ENCODE peak calls at places on chromosomes 1 and 21, in eight cellular contexts. V, Y, L, K, B, J, W and X are unnamed samples.
A peak's percentile ranks its signal among the peaks of the same experiment; 100 is the strongest.

GRCh38 chr21:29022141-29022540 is 2.3 kb upstream of the USP16 start:
- DNase-seq in V (no peak), W (no peak), K (no peak), J (no peak), Y (no peak), L (no peak), B (no peak), X (no peak)

GRCh38 chr1:227944931-227945890 is 2.5 kb downstream of the WNT9A start:
- DNase-seq in J (no peak), W (no peak), B (no peak), L (no peak), V (peak; percentile 27), Y (no peak), K (peak; percentile 43), X (peak; percentile 78)

GRCh38 chr1:216600730-216601426 is 122.4 kb downstream of the ESRRG start:
- DNase-seq in W (no peak), V (peak; percentile 82), K (peak; percentile 80), B (peak; percentile 59), L (peak; percentile 48), J (peak; percentile 8), Y (peak; percentile 70), X (peak; percentile 73)

GRCh38 chr21:22791376-22791775 is 1793.2 kb downstream of the NCAM2 start:
- DNase-seq in B (no peak), V (no peak), K (no peak), J (no peak), W (no peak), Y (no peak), L (no peak), X (no peak)

GRCh38 chr1:228181105-228181504 is 15.5 kb downstream of the IBA57 start:
- DNase-seq in V (no peak), J (no peak), L (no peak), K (peak; percentile 30), Y (peak; percentile 3), W (no peak), B (no peak), X (no peak)

GRCh38 chr1:185158806-185159205 is 1.8 kb downstream of the SWT1 start:
- DNase-seq in J (no peak), V (peak; percentile 3), K (no peak), W (no peak), Y (no peak), B (no peak), L (no peak), X (no peak)

GRCh38 chr1:186680031-186681012 is at the start of gene PTGS2:
- DNase-seq in B (peak; percentile 70), J (peak; percentile 25), L (peak; percentile 86), W (peak; percentile 77), K (peak; percentile 79), Y (peak; percentile 91), V (peak; percentile 76), X (peak; percentile 87)

GRCh38 chr1:244414543-244414942 is 37.2 kb downstream of the ADSS2 start:
- DNase-seq in L (peak; percentile 16), K (no peak), B (no peak), J (no peak), V (no peak), W (no peak), Y (peak; percentile 45), X (no peak)

GRCh38 chr1:108636876-108637275 is 24.0 kb downstream of the HENMT1 start:
- DNase-seq in V (no peak), L (no peak), Y (no peak), J (no peak), K (no peak), B (no peak), W (no peak), X (no peak)

GRCh38 chr1:162633327-162633762 is 1.1 kb downstream of the DDR2 start:
- DNase-seq in B (no peak), J (peak; percentile 57), Y (no peak), V (no peak), W (no peak), K (no peak), L (no peak), X (no peak)

GRCh38 chr1:181503130-181503810 is 20.0 kb downstream of the CACNA1E start:
- DNase-seq in Y (no peak), K (no peak), W (no peak), J (no peak), V (peak; percentile 28), L (no peak), B (peak; percentile 20), X (no peak)

GRCh38 chr1:36881541-36881940 is 152.8 kb downstream of the GRIK3 start:
- DNase-seq in K (no peak), B (peak; percentile 0), V (no peak), Y (no peak), L (no peak), W (no peak), J (no peak), X (peak; percentile 58)

GRCh38 chr1:43554444-43554992 is 23.8 kb downstream of the PTPRF start:
- DNase-seq in K (no peak), B (no peak), Y (no peak), L (no peak), J (no peak), V (no peak), W (no peak), X (no peak)

GRCh38 chr21:35850029-35850428 is 210.3 kb downstream of the SETD4 start:
- DNase-seq in K (no peak), B (peak; percentile 29), L (no peak), Y (no peak), V (no peak), J (no peak), W (no peak), X (no peak)

DNA sequence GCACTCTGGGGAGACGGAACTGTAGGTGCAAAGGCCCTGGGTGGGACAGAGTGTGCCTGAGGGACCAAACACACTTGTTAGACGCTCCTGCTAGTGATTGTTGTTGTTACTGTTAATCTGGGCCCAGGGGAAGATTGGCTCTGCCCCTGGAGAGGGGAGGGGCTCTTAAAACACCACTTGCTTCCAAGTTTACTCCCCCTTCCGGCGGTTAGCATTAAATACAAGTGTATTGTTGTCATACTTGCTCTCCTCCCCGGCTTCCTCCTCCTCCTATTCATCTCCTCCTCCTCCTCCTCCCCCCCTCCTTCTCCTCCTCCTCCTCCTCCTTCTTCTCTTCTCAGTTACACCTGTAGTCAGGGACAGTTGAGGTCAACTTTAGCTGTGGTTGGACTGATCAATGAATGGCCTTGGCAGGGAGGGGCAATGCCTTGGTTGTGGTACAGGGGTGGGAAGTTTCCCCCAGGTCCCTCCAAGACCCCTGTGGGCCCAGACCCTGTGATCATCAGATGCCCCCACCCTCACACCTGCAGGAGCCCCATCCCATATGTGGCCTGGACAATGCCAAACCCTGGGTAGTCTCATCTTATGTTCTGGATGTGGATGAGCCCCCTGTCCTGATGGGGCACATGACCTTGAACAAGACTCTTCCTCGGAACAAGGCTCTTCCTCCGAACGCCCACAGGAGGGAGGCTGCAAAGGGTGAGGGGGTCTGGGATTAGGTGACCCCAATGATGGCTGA is 217.3 kb downstream of the PTPRU start:
- DNase-seq in W (no peak), L (peak; percentile 51), Y (no peak), V (peak; percentile 42), J (peak; percentile 5), K (no peak), B (no peak), X (no peak)
- TF ChIP-seq CTCF in W (peak; percentile 37), L (peak; percentile 39), Y (no peak), V (peak; percentile 34), J (peak; percentile 51), K (peak; percentile 12), B (no peak), X (no peak)

GRCh38 chr1:214318356-214318755 is 37.4 kb downstream of the SMYD2 start:
- DNase-seq in B (no peak), V (no peak), Y (no peak), J (no peak), W (no peak), K (no peak), L (peak; percentile 35), X (no peak)

GRCh38 chr1:214314178-214314843 is 33.4 kb downstream of the SMYD2 start:
- DNase-seq in V (no peak), J (no peak), Y (no peak), K (no peak), B (no peak), W (no peak), L (no peak), X (no peak)

GRCh38 chr1:214317734-214318133 is 36.8 kb downstream of the SMYD2 start:
- DNase-seq in V (no peak), L (peak; percentile 28), B (no peak), W (no peak), K (no peak), J (no peak), Y (no peak), X (no peak)

GRCh38 chr1:214317300-214317699 is 36.3 kb downstream of the SMYD2 start:
- DNase-seq in L (no peak), W (no peak), V (no peak), Y (no peak), J (no peak), K (no peak), B (no peak), X (no peak)

DNA sequence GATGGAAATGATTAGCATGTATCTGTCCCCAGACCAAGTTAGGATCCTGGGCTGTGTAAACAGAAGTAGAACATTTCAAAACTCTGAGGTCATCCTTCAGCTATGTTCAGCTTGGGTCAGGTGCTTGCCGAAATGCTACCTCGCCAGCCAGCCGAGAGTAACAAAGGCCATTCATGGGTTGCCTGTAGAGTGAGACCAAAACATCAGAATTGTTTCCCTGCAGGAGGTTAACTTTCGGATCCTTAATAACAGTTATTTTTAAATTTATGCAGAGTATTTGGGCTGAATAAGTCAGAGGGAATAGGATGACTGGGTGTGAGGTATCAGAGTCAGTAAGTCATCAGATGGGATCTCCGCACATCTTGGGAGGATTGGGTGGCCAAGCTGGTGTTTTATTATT is 35.6 kb downstream of the SMYD2 start:
- DNase-seq in V (peak; percentile 49), J (no peak), B (no peak), Y (no peak), L (peak; percentile 83), K (no peak), W (no peak), X (no peak)
- H3K4me3 ChIP-seq in V (no peak overlapping the region), J (no peak overlapping the region), B (no peak overlapping the region), Y (no peak overlapping the region), L (no peak overlapping the region), K (no peak overlapping the region), W (no peak overlapping the region), X (no peak overlapping the region)

DNA sequence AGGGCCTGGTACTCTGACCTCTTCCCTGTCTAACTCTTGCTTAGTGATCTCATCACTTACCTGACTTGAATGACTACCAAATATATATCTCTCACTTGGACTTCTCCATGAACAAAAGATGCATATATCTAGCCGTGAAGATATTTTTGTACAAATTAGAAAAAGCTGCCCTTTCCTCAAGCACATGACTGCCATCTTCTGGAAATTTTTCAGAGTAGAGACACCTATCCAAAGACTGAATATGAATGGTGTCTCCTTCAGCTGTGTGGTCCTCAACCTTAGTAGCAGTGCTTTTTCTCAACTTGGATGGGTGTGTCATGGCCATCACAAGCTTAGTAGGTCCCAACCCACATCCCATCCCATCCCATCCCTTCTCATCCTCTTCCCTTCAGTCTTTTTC is 142.3 kb downstream of the DNM3 start:
- DNase-seq in K (no peak), W (no peak), J (no peak), L (peak; percentile 28), Y (no peak), B (no peak), V (no peak), X (no peak)
- TF ChIP-seq CTCF in K (peak; percentile 29), W (peak; percentile 46), J (peak; percentile 9), L (peak; percentile 47), Y (no peak), B (no peak), V (no peak), X (no peak)

DNA sequence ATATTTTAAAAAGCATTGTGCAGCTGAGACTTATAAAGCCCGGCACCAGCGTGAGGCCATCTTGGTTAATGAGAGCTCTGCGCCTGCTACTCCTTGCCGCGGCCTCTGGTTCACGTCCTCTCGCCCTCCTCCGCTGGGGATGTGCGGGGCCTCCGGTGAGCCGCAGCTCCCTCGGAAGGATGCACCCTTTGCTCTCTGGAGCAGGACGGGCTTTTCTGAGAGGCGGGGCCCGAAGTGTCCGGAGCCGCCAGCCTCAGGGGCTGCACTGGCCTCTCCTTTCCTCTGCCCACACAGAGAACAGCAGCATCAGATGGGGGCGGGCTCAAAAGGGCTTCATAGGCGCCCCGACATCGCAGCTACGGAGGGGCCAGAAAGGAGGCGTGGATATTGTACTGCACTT is 284.6 kb downstream of the CAMTA1 start:
- DNase-seq in Y (no peak), V (no peak), W (no peak), B (no peak), K (no peak), L (no peak), J (no peak), X (no peak)
- H3K4me3 ChIP-seq in Y (no peak overlapping the region), V (no peak overlapping the region), W (peak overlapping the region; percentile 8), B (no peak overlapping the region), K (no peak overlapping the region), L (peak overlapping the region; percentile 34), J (no peak overlapping the region), X (peak overlapping the region; percentile 12)